ENCODE peak calls at places on chromosome 5, in seven cellular contexts. K is ELR, V is tibial artery, M is HT-29, R is upper lobe of right lung, B is T-helper 9 cell, L is neural crest cell. Y is an unnamed sample.

GRCh38 chr5:158985492-158985891 is 114.2 kb downstream of the EBF1 start:
- DNase-seq in K (no peak), V (no peak), M (no peak), R (no peak), B (no peak), L (no peak), Y (no peak)

GRCh38 chr5:174409070-174409469 is 315.3 kb upstream of the MSX2 start:
- DNase-seq in K (peak), V (no peak), M (peak), R (no peak), B (no peak), L (no peak), Y (no peak)

GRCh38 chr5:169945831-169946261 is 34.4 kb downstream of the INSYN2B start:
- DNase-seq in K (peak), V (no peak), M (no peak), R (no peak), B (no peak), L (peak), Y (no peak)

GRCh38 chr5:42745426-42745825 is 11.2 kb upstream of the CCDC152 start:
- DNase-seq in K (peak), V (no peak), M (no peak), R (no peak), B (no peak), L (peak), Y (no peak)

GRCh38 chr5:165137701-165138100 is 1632.3 kb downstream of the MAT2B start:
- DNase-seq in K (no peak), V (no peak), M (no peak), R (no peak), B (no peak), L (no peak), Y (no peak)

GRCh38 chr5:1012900-1013237 is 4.3 kb downstream of the NKD2 start:
- DNase-seq in K (no peak), V (no peak), M (no peak), R (no peak), B (no peak), L (no peak), Y (no peak)

GRCh38 chr5:35851282-35851681 is 5.4 kb upstream of the IL7R start:
- DNase-seq in K (peak), V (no peak), M (no peak), R (no peak), B (no peak), L (no peak), Y (no peak)

GRCh38 chr5:59367791-59368394 is 525.6 kb downstream of the PDE4D start:
- DNase-seq in K (peak), V (peak), M (peak), R (no peak), B (peak), L (peak), Y (peak)